ENCODE peak calls at places on chromosomes 4 and X, in eight cellular contexts. U is GM12878, D is lung, O is BJ, M is fibroblast of mammary gland, F is bronchial epithelial cell, L is body of pancreas, S is fibroblast of lung. N is an unnamed sample.

GRCh38 chr4:77002721-77003120 is 53.2 kb downstream of the SEPTIN11 start:
- DNase-seq in D (no peak), M (no peak), L (no peak), F (no peak), U (no peak), S (no peak), O (no peak), N (no peak)

GRCh38 chrX:115892056-115892708 is 278.4 kb upstream of the AGTR2 start:
- DNase-seq in M (peak; percentile 12), D (peak; percentile 22), U (no peak), S (no peak), L (peak; percentile 27), O (no peak), F (peak; percentile 61), N (no peak)

GRCh38 chr4:137367608-137368007 is 164.7 kb downstream of the PCDH18 start:
- DNase-seq in F (peak; percentile 98), D (no peak), U (no peak), M (peak; percentile 90), S (peak; percentile 34), O (peak; percentile 71), L (no peak), N (no peak)

GRCh38 chr4:152590179-152591031 is 54.5 kb upstream of the FBXW7 start:
- DNase-seq in D (no peak), L (no peak), U (no peak), M (peak; percentile 99), S (peak; percentile 97), O (peak; percentile 74), F (peak; percentile 94), N (no peak)

GRCh38 chrX:72735561-72735960 is 21.5 kb upstream of the PHKA1 start:
- DNase-seq in S (peak; percentile 57), D (no peak), M (peak; percentile 52), U (no peak), L (no peak), O (no peak), F (no peak), N (no peak)

GRCh38 chr4:3508542-3508941 is 23.7 kb downstream of the LRPAP1 start:
- DNase-seq in S (no peak), M (no peak), O (no peak), F (no peak), L (no peak), D (no peak), U (no peak), N (no peak)

GRCh38 chrX:48558270-48558669 is 16.0 kb upstream of the RBM3 start:
- DNase-seq in M (peak; percentile 90), U (no peak), D (no peak), F (peak; percentile 93), L (no peak), S (peak; percentile 87), O (peak; percentile 39), N (no peak)

GRCh38 chr4:148776944-148777343 is 334.7 kb upstream of the NR3C2 start:
- DNase-seq in M (no peak), L (no peak), F (peak; percentile 45), O (no peak), D (no peak), S (peak; percentile 86), U (no peak), N (no peak)

GRCh38 chrX:107878106-107878505 is 52.4 kb downstream of the MID2 start:
- DNase-seq in L (no peak), F (no peak), M (no peak), U (no peak), S (no peak), D (no peak), O (no peak), N (no peak)

GRCh38 chr4:76605099-76605563 is 170.1 kb downstream of the SHROOM3 start:
- DNase-seq in F (no peak), D (no peak), M (peak; percentile 73), O (peak; percentile 91), U (no peak), L (no peak), S (peak; percentile 37), N (no peak)

GRCh38 chr4:55469979-55470378 is 74.2 kb downstream of the TMEM165 start:
- DNase-seq in U (no peak), F (peak; percentile 61), S (no peak), D (no peak), L (no peak), M (no peak), O (no peak), N (no peak)

GRCh38 chrX:23784487-23785301 is 1.7 kb downstream of the SAT1 start:
- DNase-seq in L (peak; percentile 34), O (peak; percentile 43), F (peak; percentile 76), M (peak; percentile 95), D (no peak), U (no peak), S (peak; percentile 83), N (no peak)

GRCh38 chrX:23790147-23790497 is 7.1 kb downstream of the SAT1 start:
- DNase-seq in D (no peak), L (no peak), M (no peak), U (no peak), S (no peak), O (no peak), F (no peak), N (no peak)

GRCh38 chr4:150032541-150032940 is 45.7 kb upstream of the DCLK2 start:
- DNase-seq in M (peak; percentile 6), F (peak; percentile 25), L (no peak), U (no peak), D (no peak), O (no peak), S (no peak), N (no peak)

GRCh38 chr4:105923507-105924238 is 28.4 kb downstream of the NPNT start:
- DNase-seq in M (peak; percentile 75), U (no peak), L (no peak), S (peak; percentile 22), D (peak; percentile 66), F (peak; percentile 55), O (peak; percentile 37), N (no peak)

GRCh38 chr4:113145519-113146291 is 96.3 kb downstream of the ANK2 start:
- DNase-seq in O (no peak), M (no peak), L (no peak), S (no peak), D (no peak), F (no peak), U (no peak), N (no peak)

GRCh38 chrX:31429915-31430314 is 358.1 kb upstream of the FTHL17 start:
- DNase-seq in M (no peak), D (no peak), U (no peak), L (no peak), O (no peak), S (no peak), F (no peak), N (no peak)

GRCh38 chr4:169492436-169493163 is 119.8 kb downstream of the NEK1 start:
- DNase-seq in S (peak; percentile 17), F (peak; percentile 39), M (peak; percentile 55), U (peak; percentile 13), D (no peak), O (no peak), L (no peak), N (peak; percentile 15)

GRCh38 chr4:32268949-32269348 is 1548.8 kb downstream of the PCDH7 start:
- DNase-seq in S (peak; percentile 2), M (no peak), O (no peak), D (no peak), F (peak; percentile 38), L (no peak), U (no peak), N (no peak)
- TF ChIP-seq CTCF in S (peak; percentile 12), M (no peak), O (no peak), D (no peak), F (no peak), L (no peak), U (no peak), N (no peak)

DNA sequence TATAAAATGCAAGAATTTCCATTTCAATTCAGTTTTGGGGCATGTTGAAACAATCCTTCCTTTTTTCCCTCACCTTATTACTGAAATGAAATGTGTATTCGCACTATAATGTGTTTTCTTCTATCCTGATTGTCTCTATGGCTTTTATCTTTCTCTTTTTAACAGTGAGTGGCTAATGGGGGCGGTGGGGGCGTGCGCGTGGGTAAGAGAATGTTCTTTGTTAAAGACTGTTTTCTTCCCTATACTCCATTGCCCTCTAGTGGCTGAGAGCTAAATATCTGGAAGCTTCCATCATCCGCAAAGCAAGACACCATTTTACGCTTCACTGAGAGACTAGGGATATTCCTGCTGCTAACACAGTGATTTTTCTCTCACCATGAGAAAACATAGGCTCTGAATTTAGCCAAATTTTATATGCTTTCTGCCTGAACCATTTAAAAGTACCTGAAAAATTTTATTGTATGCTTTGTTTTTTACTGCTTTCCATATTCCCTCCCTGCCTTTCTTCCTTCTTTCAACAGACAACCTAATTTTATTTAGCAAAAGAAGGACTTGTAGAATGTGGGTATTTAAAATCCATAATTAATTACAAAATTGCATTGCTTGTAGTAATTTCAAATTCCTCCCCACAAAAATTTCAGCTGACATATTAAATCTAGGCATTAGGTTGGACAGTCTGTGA is 194.0 kb downstream of the GASK1B start:
- DNase-seq in D (peak; percentile 34), O (no peak), U (no peak), F (peak; percentile 60), S (peak; percentile 68), L (peak; percentile 36), M (peak; percentile 71), N (no peak)
- H3K4me3 ChIP-seq in D (no peak overlapping the region), O (no peak overlapping the region), U (no peak overlapping the region), F (no peak overlapping the region), S (no peak overlapping the region), L (no peak overlapping the region), M (no peak overlapping the region), N (no peak overlapping the region)

GRCh38 chr4:80425701-80426100 is 90.2 kb downstream of the CFAP299 start:
- DNase-seq in O (no peak), F (no peak), D (no peak), L (no peak), S (no peak), M (no peak), U (no peak), N (no peak)

GRCh38 chr4:80420638-80421037 is 85.1 kb downstream of the CFAP299 start:
- DNase-seq in F (no peak), S (no peak), M (no peak), U (no peak), O (no peak), L (no peak), D (no peak), N (no peak)

GRCh38 chr4:80423553-80424224 is 88.2 kb downstream of the CFAP299 start:
- DNase-seq in L (no peak), D (no peak), O (no peak), S (peak; percentile 9), F (peak; percentile 7), M (no peak), U (no peak), N (no peak)

GRCh38 chr4:80424225-80424581 is 88.7 kb downstream of the CFAP299 start:
- DNase-seq in U (no peak), M (no peak), F (no peak), S (no peak), O (no peak), D (no peak), L (no peak), N (no peak)

GRCh38 chr4:80422727-80423404 is 87.3 kb downstream of the CFAP299 start:
- DNase-seq in S (no peak), D (no peak), F (no peak), U (no peak), O (no peak), L (no peak), M (no peak), N (no peak)
- TF ChIP-seq CTCF in S (no peak), D (no peak), F (no peak), U (no peak), O (no peak), L (no peak), M (no peak), N (no peak)

DNA sequence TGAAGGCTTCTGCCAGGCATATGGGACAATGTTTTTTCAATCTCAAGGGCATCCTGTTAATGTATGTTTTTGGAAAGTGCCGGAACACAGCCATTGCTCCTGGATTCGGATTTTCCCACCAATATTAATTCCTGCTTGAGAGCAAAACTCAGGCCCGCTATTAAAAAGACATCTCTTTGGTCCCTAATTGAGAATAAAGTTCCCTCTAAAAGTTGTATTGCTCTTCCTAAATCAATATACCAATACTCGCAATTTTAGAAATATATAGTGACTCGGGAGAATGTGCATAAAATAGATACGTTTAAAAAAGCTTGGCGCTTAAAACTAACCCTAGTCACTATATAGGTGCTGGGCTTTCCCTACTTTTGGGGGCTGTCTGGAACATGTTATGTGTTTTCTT is 15.5 kb upstream of the PITX2 start:
- DNase-seq in F (no peak), U (no peak), L (no peak), O (no peak), S (no peak), D (no peak), M (no peak), N (no peak)
- H3K4me3 ChIP-seq in F (no peak overlapping the region), U (no peak overlapping the region), L (no peak overlapping the region), O (no peak overlapping the region), S (no peak overlapping the region), D (no peak overlapping the region), M (no peak overlapping the region), N (no peak overlapping the region)